ENCODE peak calls at places on chromosomes 11 and 22, in six cellular contexts. F is A549, S is left ventricle myocardium inferior, Y is stomach, U is neural progenitor cell, N is Peyer's patch. J is an unnamed sample.
A peak's percentile ranks its signal among the peaks of the same experiment; 100 is the strongest.

GRCh38 chr11:117532568-117532967 is 204.9 kb downstream of the CEP164 start:
- DNase-seq in N (no peak), U (no peak), F (no peak), S (no peak), Y (no peak), J (no peak)

GRCh38 chr11:34223021-34223813 is 117.8 kb downstream of the NAT10 start:
- DNase-seq in N (peak; percentile 67), F (no peak), S (peak; percentile 61), U (peak; percentile 30), Y (no peak), J (peak; percentile 91)

GRCh38 chr11:75326439-75326810 is 25.0 kb downstream of the ARRB1 start:
- DNase-seq in S (no peak), N (no peak), U (no peak), Y (no peak), F (peak; percentile 65), J (no peak)

GRCh38 chr22:49398115-49398514 is 429.6 kb downstream of the BRD1 start:
- DNase-seq in Y (no peak), U (no peak), S (no peak), N (no peak), F (no peak), J (peak; percentile 32)

GRCh38 chr11:44949160-44950035 is 1.3 kb downstream of the TP53I11 start:
- DNase-seq in U (peak; percentile 88), N (peak; percentile 65), S (no peak), F (peak; percentile 68), Y (no peak), J (no peak)

GRCh38 chr11:104490182-104490581 is 326.2 kb upstream of the PDGFD start:
- DNase-seq in S (no peak), N (no peak), Y (no peak), U (no peak), F (no peak), J (no peak)

GRCh38 chr11:47132490-47132889 is 44.2 kb downstream of the ARFGAP2 start:
- DNase-seq in S (no peak), N (no peak), Y (peak; percentile 60), U (no peak), F (no peak), J (no peak)

GRCh38 chr22:20507253-20508066 is at the start of gene MED15:
- DNase-seq in Y (peak; percentile 91), U (peak; percentile 95), F (peak; percentile 87), S (peak; percentile 92), N (peak; percentile 96), J (peak; percentile 95)

GRCh38 chr11:86570020-86570419 is 102.4 kb downstream of the ME3 start:
- DNase-seq in Y (no peak), N (no peak), S (no peak), U (peak; percentile 0), F (no peak), J (no peak)

GRCh38 chr11:91932151-91932821 is 292.3 kb upstream of the FAT3 start:
- DNase-seq in N (no peak), U (no peak), S (no peak), F (no peak), Y (no peak), J (no peak)

GRCh38 chr11:61254403-61255025 is 13.5 kb downstream of the PGA5 start:
- DNase-seq in F (peak; percentile 70), N (peak; percentile 76), U (peak; percentile 72), Y (peak; percentile 68), S (peak; percentile 50), J (peak; percentile 66)

GRCh38 chr11:115257286-115258077 is 246.7 kb downstream of the CADM1 start:
- DNase-seq in N (no peak), F (no peak), S (no peak), U (no peak), Y (no peak), J (no peak)

GRCh38 chr11:2416765-2417164 is 16.2 kb downstream of the TSSC4 start:
- DNase-seq in Y (no peak), F (no peak), N (no peak), S (no peak), U (no peak), J (no peak)

GRCh38 chr11:78815631-78816232 is 241.1 kb upstream of the NARS2 start:
- DNase-seq in Y (no peak), N (no peak), F (no peak), S (no peak), U (no peak), J (no peak)

GRCh38 chr11:1388763-1389102 is 1.0 kb upstream of the BRSK2 start:
- DNase-seq in Y (no peak), F (no peak), U (peak; percentile 49), N (no peak), S (no peak), J (no peak)

GRCh38 chr11:1238767-1239595 is 16.1 kb downstream of the MUC5B start:
- DNase-seq in N (peak; percentile 72), U (peak; percentile 86), F (no peak), S (no peak), Y (peak; percentile 61), J (no peak)

GRCh38 chr11:20038364-20038893 is 121.8 kb downstream of the DBX1 start:
- DNase-seq in Y (no peak), U (no peak), S (no peak), F (no peak), N (no peak), J (no peak)

GRCh38 chr11:44608654-44609027 is 43.2 kb downstream of the CD82 start:
- DNase-seq in U (no peak), F (no peak), Y (no peak), S (no peak), N (no peak), J (no peak)

GRCh38 chr11:16086229-16086628 is 270.1 kb downstream of the SOX6 start:
- DNase-seq in S (no peak), U (peak; percentile 95), N (no peak), F (no peak), Y (no peak), J (no peak)

GRCh38 chr11:131234146-131234680 is 136.2 kb upstream of the NTM start:
- DNase-seq in N (no peak), F (no peak), U (peak; percentile 17), S (no peak), Y (no peak), J (no peak)

GRCh38 chr11:72709478-72710238 is 35.4 kb upstream of the PDE2A start:
- DNase-seq in Y (no peak), N (no peak), S (no peak), F (no peak), U (no peak), J (no peak)

GRCh38 chr11:114587398-114587953 is 8.1 kb downstream of the NXPE4 start:
- DNase-seq in N (no peak), F (no peak), Y (no peak), U (no peak), S (no peak), J (no peak)

GRCh38 chr11:2689551-2690260 is 10.1 kb downstream of the KCNQ1OT1 start:
- DNase-seq in Y (no peak), U (no peak), F (no peak), N (peak; percentile 63), S (no peak), J (no peak)

GRCh38 chr11:67026941-67027340 is 4.0 kb downstream of the SYT12 start:
- DNase-seq in F (no peak), Y (no peak), S (no peak), U (no peak), N (no peak), J (no peak)

GRCh38 chr11:79088967-79089366 is 351.9 kb downstream of the TENM4 start:
- DNase-seq in S (no peak), Y (no peak), U (peak; percentile 92), N (no peak), F (no peak), J (no peak)

GRCh38 chr11:65478411-65479183 is 20.2 kb upstream of the MALAT1 start:
- DNase-seq in Y (peak; percentile 54), U (peak; percentile 34), N (peak; percentile 66), S (peak; percentile 70), F (no peak), J (no peak)

GRCh38 chr11:65477271-65478029 is 21.4 kb upstream of the MALAT1 start:
- DNase-seq in S (peak; percentile 97), U (peak; percentile 95), Y (peak; percentile 97), F (peak; percentile 95), N (peak; percentile 98), J (peak; percentile 98)

GRCh38 chr11:65482306-65482850 is 16.5 kb upstream of the MALAT1 start:
- DNase-seq in F (no peak), N (no peak), S (no peak), U (no peak), Y (no peak), J (no peak)

GRCh38 chr11:65476632-65477270 is 22.1 kb upstream of the MALAT1 start:
- DNase-seq in N (peak; percentile 87), F (no peak), Y (peak; percentile 64), U (no peak), S (no peak), J (no peak)

GRCh38 chr11:65479184-65480145 is 19.4 kb upstream of the MALAT1 start:
- DNase-seq in U (peak; percentile 74), S (peak; percentile 48), F (peak; percentile 86), Y (peak; percentile 77), N (peak; percentile 68), J (no peak)
- H3K4me3 ChIP-seq in U (no peak overlapping the region), S (peak overlapping the region; percentile 79), F (no peak overlapping the region), Y (peak overlapping the region; percentile 33), N (peak overlapping the region; percentile 68), J (peak overlapping the region; percentile 76)

GRCh38 chr22:29380856-29381255 is 7.5 kb downstream of the AP1B1 start:
- DNase-seq in S (no peak), N (no peak), U (no peak), F (no peak), Y (no peak), J (no peak)
- H3K4me1 ChIP-seq in S (peaks cover 42% of the 10 kb centered on the region), N (peaks cover 58% of the 10 kb centered on the region), U (no peaks in the 10 kb centered on the region), F (peaks cover 13% of the 10 kb centered on the region), Y (peaks cover 67% of the 10 kb centered on the region), J (peaks cover 15% of the 10 kb centered on the region)

GRCh38 chr11:119684361-119685072 is 44.5 kb downstream of the NECTIN1 start:
- DNase-seq in N (no peak), F (peak; percentile 10), Y (no peak), S (no peak), U (no peak), J (no peak)
- H3K27ac ChIP-seq in N (no peak overlapping the region), F (peak overlapping the region; percentile 35), Y (peak overlapping the region; percentile 26), S (no peak overlapping the region), U (no peak overlapping the region), J (no peak overlapping the region)

DNA sequence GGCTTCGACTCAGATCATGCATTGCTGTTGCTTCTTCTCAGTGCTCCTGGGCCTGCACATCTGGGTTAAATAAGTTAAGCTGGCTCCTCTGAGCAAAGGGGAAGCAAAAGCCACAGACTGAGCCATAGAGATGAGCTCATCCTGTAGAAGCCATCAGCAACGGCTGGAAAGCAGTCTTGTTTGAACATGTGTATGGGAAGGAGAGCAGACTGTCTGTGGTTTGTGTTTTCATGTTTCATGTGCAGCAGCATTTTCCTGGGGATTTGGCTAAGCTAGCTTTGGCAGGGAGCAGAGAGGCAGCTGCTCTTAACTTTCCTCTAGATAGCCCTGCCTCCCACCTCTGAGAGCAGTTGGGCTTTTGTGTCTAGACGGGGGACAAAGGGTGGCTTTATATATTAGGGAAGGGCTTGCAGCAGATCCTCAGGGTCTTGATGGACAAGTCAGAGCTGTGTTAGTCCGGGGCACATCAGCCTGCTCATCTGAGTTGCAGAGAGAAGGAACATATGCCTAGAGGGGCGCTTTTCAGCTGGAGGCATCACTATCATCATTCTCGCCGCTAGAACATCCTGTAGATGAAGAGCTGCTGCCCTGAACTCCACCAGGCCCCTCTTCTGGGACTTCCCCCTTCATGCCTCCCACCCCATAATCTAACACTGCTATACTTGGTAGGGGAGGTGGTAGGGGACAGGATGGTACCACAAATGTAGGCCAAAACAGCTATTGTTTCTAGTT is 14.9 kb downstream of the DCPS start:
- DNase-seq in F (no peak), Y (no peak), N (no peak), U (no peak), S (peak; percentile 44), J (peak; percentile 71)
- H3K4me3 ChIP-seq in F (no peak overlapping the region), Y (no peak overlapping the region), N (peak overlapping the region; percentile 20), U (no peak overlapping the region), S (peak overlapping the region; percentile 44), J (no peak overlapping the region)